ENCODE peak calls at places on chromosomes 1 and 21, in five cellular contexts. One of them, this sample, is unnamed.

GRCh38 chr1:233289676-233290075 is 5.8 kb downstream of the PCNX2 start:
- DNase-seq in Peyer's patch: no peak
- DNase-seq in upper lobe of left lung: no peak
- DNase-seq in mucosa of descending colon: no peak
- DNase-seq in BE2C: no peak
- DNase-seq in this sample: no peak

GRCh38 chr1:36771222-36771621 is 263.1 kb downstream of the GRIK3 start:
- DNase-seq in Peyer's patch: no peak
- DNase-seq in mucosa of descending colon: no peak
- DNase-seq in upper lobe of left lung: no peak
- DNase-seq in BE2C: no peak
- DNase-seq in this sample: no peak

GRCh38 chr21:36297938-36298572 is 21.9 kb upstream of the MORC3 start:
- DNase-seq in mucosa of descending colon: peak; percentile 73
- DNase-seq in BE2C: no peak
- DNase-seq in Peyer's patch: peak; percentile 89
- DNase-seq in upper lobe of left lung: no peak
- DNase-seq in this sample: peak; percentile 84

GRCh38 chr1:184483101-184483813 is 96.4 kb downstream of the C1orf21 start:
- DNase-seq in upper lobe of left lung: no peak
- DNase-seq in Peyer's patch: no peak
- DNase-seq in mucosa of descending colon: no peak
- DNase-seq in BE2C: no peak
- DNase-seq in this sample: no peak

GRCh38 chr1:152533327-152533938 is 19.2 kb downstream of the CRCT1 start:
- DNase-seq in upper lobe of left lung: no peak
- DNase-seq in mucosa of descending colon: no peak
- DNase-seq in Peyer's patch: no peak
- DNase-seq in BE2C: peak; percentile 64
- DNase-seq in this sample: peak; percentile 52

GRCh38 chr1:205849619-205850355 is at the start of gene PM20D1:
- DNase-seq in Peyer's patch: peak; percentile 93
- DNase-seq in BE2C: peak; percentile 90
- DNase-seq in mucosa of descending colon: peak; percentile 81
- DNase-seq in upper lobe of left lung: peak; percentile 62
- DNase-seq in this sample: peak; percentile 71

GRCh38 chr1:59767119-59767518 is 47.6 kb upstream of the HOOK1 start:
- DNase-seq in Peyer's patch: no peak
- DNase-seq in BE2C: no peak
- DNase-seq in mucosa of descending colon: no peak
- DNase-seq in upper lobe of left lung: no peak
- DNase-seq in this sample: no peak

GRCh38 chr1:152777510-152778137 is 2.7 kb downstream of the LCE1F start:
- DNase-seq in Peyer's patch: no peak
- DNase-seq in mucosa of descending colon: no peak
- DNase-seq in upper lobe of left lung: no peak
- DNase-seq in BE2C: peak; percentile 47
- DNase-seq in this sample: no peak

GRCh38 chr1:94055459-94056122 is 65.4 kb downstream of the ABCA4 start:
- DNase-seq in upper lobe of left lung: no peak
- DNase-seq in Peyer's patch: no peak
- DNase-seq in BE2C: no peak
- DNase-seq in mucosa of descending colon: no peak
- DNase-seq in this sample: no peak

GRCh38 chr21:30101967-30102366 is 64.6 kb downstream of the CLDN17 start:
- DNase-seq in BE2C: no peak
- DNase-seq in upper lobe of left lung: no peak
- DNase-seq in Peyer's patch: no peak
- DNase-seq in mucosa of descending colon: no peak
- DNase-seq in this sample: no peak

GRCh38 chr1:57204942-57205787 is 218.7 kb downstream of the DAB1 start:
- DNase-seq in mucosa of descending colon: no peak
- DNase-seq in Peyer's patch: no peak
- DNase-seq in upper lobe of left lung: no peak
- DNase-seq in BE2C: no peak
- DNase-seq in this sample: no peak

GRCh38 chr1:183467687-183468086 is 4.6 kb upstream of the SMG7 start:
- DNase-seq in upper lobe of left lung: no peak
- DNase-seq in BE2C: no peak
- DNase-seq in Peyer's patch: no peak
- DNase-seq in mucosa of descending colon: no peak
- DNase-seq in this sample: peak; percentile 72

GRCh38 chr1:206842851-206843250 is 22.6 kb upstream of the IL20 start:
- DNase-seq in Peyer's patch: no peak
- DNase-seq in upper lobe of left lung: no peak
- DNase-seq in mucosa of descending colon: no peak
- DNase-seq in BE2C: no peak
- DNase-seq in this sample: no peak

GRCh38 chr1:30039354-30040080 is 683.9 kb downstream of the MATN1 start:
- DNase-seq in BE2C: no peak
- DNase-seq in mucosa of descending colon: no peak
- DNase-seq in upper lobe of left lung: no peak
- DNase-seq in Peyer's patch: no peak
- DNase-seq in this sample: no peak

GRCh38 chr21:18603246-18603645 is 199.7 kb upstream of the TMPRSS15 start:
- DNase-seq in BE2C: no peak
- DNase-seq in upper lobe of left lung: no peak
- DNase-seq in mucosa of descending colon: no peak
- DNase-seq in Peyer's patch: no peak
- DNase-seq in this sample: no peak

DNA sequence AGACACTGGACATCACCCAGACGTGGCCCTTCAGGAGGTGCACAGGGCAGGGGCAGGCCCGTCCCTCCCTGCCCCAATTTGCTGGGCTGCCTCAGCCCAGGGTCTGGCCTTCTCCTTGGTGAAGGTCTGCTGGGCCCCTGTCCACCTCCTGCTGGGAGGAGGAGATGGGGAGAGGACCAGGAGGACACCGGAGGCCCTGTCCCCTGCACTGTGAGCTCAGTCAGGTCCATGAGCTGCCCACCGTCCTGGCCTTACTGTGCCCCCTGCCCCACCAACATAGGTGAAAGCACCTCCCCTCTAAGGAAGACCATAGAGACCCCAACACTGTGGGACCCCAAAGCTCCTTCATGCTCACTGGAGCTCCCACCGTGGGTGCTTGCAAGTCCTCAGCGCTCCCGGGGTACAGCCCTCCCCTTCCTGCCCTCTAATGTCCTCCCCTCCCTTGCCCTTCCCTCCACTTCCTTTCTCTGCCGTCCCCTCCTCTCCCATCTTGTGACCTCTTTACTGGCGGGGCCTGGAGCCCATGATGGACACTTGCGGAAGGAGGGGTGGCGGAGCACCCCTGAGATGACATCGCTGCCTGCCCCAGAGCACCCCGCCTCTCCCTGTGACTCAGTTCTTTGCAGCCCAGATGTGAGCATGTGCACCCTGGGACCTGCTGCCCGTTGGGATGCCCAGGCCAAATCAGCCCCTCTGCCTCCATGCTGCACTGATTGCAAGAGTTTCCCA is 4.6 kb downstream of the LRRC3 start:
- DNase-seq in BE2C: no peak
- DNase-seq in mucosa of descending colon: peak; percentile 43
- DNase-seq in upper lobe of left lung: peak; percentile 46
- DNase-seq in Peyer's patch: no peak
- DNase-seq in this sample: no peak
- H3K4me1 ChIP-seq in BE2C: no peaks in the 10 kb centered on the region
- H3K4me1 ChIP-seq in mucosa of descending colon: peaks cover 6% of the 10 kb centered on the region
- H3K4me1 ChIP-seq in upper lobe of left lung: peaks cover 18% of the 10 kb centered on the region
- H3K4me1 ChIP-seq in Peyer's patch: peaks cover 11% of the 10 kb centered on the region
- H3K4me1 ChIP-seq in this sample: no peaks in the 10 kb centered on the region

GRCh38 chr21:44998086-44998620 is 58.3 kb downstream of the SLX9 start:
- DNase-seq in BE2C: no peak
- DNase-seq in Peyer's patch: no peak
- DNase-seq in mucosa of descending colon: peak; percentile 18
- DNase-seq in upper lobe of left lung: peak; percentile 47
- DNase-seq in this sample: no peak

GRCh38 chr21:44998621-44999427 is 59.0 kb downstream of the SLX9 start:
- DNase-seq in Peyer's patch: no peak
- DNase-seq in mucosa of descending colon: peak; percentile 29
- DNase-seq in BE2C: peak; percentile 9
- DNase-seq in upper lobe of left lung: peak; percentile 78
- DNase-seq in this sample: no peak

GRCh38 chr21:44996501-44996921 is 56.7 kb downstream of the SLX9 start:
- DNase-seq in BE2C: peak; percentile 8
- DNase-seq in Peyer's patch: no peak
- DNase-seq in mucosa of descending colon: peak; percentile 29
- DNase-seq in upper lobe of left lung: peak; percentile 48
- DNase-seq in this sample: no peak

GRCh38 chr21:44996096-44996495 is 56.3 kb downstream of the SLX9 start:
- DNase-seq in mucosa of descending colon: peak; percentile 25
- DNase-seq in upper lobe of left lung: peak; percentile 52
- DNase-seq in BE2C: peak; percentile 8
- DNase-seq in Peyer's patch: no peak
- DNase-seq in this sample: no peak

DNA sequence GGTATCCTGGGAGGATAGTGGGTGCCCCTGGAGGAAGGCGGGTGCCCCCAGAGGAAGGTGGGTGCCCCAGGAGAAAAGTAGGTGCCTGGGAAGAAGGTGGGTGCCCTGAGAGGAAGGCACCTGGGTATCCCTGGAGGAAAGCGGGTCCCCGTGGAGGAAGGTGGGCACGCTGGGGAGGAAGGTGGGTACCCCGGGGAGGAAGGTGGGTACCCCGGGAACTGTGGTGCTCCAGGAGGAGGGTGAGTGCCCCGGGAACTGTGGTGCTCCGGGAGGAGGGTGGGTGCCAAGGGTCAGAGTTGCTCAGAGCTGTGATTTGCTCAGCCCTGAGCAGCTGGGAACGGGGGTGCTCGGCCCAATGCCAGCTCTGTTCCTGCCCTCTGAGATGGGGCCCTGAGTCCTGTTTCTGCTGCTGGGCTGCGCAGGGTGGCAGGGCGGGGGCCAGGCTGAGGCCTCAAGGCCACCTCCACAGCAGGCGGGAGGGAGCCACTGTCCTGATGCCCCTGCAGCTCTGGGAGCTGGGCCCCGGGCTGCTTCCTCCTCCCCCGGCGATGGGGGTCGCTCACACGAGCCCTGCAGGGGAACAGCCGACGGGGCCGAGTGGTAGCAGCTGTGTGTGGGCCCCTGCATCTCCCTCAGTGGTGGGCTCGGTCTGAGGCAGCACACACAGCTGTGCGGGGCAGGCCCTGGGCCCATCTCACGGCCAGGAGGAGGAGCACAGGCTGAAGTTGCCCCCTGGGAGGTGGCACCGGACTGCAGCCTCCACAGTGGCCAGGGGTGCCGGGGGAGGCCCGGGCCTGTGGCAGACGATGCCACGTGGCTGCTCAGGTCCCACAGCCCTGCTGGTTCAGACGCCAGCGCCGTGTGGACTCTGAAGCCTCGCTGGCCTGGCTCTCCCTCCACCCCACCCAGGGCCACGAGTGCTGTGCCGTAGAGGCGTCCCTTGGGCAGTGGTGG is 57.4 kb downstream of the SLX9 start:
- DNase-seq in BE2C: peak; percentile 13
- DNase-seq in upper lobe of left lung: peak; percentile 81
- DNase-seq in Peyer's patch: no peak
- DNase-seq in mucosa of descending colon: peak; percentile 34
- DNase-seq in this sample: no peak
- TF ChIP-seq CTCF in BE2C: no peak
- TF ChIP-seq CTCF in upper lobe of left lung: no peak
- TF ChIP-seq CTCF in Peyer's patch: no peak
- TF ChIP-seq CTCF in mucosa of descending colon: no peak
- TF ChIP-seq CTCF in this sample: no peak

DNA sequence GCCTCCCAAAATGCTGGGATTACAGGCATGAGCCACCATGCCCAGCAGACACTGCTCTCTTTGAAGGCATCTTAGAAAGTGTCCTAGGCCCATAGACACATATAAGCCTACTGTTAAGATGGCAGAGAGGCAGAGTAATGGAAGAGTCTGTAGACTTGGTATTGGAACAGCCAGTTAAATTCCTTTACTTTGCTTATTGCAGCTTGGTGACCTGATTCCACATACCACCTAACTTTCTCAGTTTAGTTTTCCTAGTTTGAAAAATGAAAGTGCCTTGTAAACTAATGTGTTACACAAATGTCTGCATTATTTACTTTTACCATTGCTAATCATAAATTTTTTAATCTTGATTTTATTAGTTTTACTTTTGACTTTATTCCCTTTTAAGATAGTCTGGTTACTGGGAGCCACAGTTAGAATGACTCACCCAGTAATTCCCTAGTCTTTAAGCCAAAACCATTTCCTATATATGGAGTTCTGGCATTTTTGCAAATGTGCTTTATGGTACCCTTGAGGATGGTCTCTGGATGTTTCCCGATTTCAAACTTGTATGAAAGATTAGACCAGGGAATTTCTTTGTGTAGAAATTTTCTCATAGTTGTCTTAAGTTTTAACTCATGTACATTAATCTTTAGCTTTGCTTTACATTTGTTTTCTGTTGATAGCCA is 6.4 kb downstream of the SMAP2 start:
- DNase-seq in upper lobe of left lung: no peak
- DNase-seq in Peyer's patch: no peak
- DNase-seq in BE2C: no peak
- DNase-seq in mucosa of descending colon: no peak
- DNase-seq in this sample: no peak
- H3K4me1 ChIP-seq in upper lobe of left lung: peaks cover 58% of the 10 kb centered on the region
- H3K4me1 ChIP-seq in Peyer's patch: peaks cover 6% of the 10 kb centered on the region
- H3K4me1 ChIP-seq in BE2C: peaks cover 6% of the 10 kb centered on the region
- H3K4me1 ChIP-seq in mucosa of descending colon: peaks cover 22% of the 10 kb centered on the region
- H3K4me1 ChIP-seq in this sample: peaks cover 19% of the 10 kb centered on the region

GRCh38 chr1:223628233-223628632 is 37.3 kb downstream of the CAPN8 start:
- DNase-seq in Peyer's patch: no peak
- DNase-seq in upper lobe of left lung: no peak
- DNase-seq in mucosa of descending colon: no peak
- DNase-seq in BE2C: peak; percentile 72
- DNase-seq in this sample: no peak
- TF ChIP-seq CTCF in Peyer's patch: peak; percentile 53
- TF ChIP-seq CTCF in upper lobe of left lung: peak; percentile 46
- TF ChIP-seq CTCF in mucosa of descending colon: peak; percentile 40
- TF ChIP-seq CTCF in BE2C: peak; percentile 84
- TF ChIP-seq CTCF in this sample: peak; percentile 65

DNA sequence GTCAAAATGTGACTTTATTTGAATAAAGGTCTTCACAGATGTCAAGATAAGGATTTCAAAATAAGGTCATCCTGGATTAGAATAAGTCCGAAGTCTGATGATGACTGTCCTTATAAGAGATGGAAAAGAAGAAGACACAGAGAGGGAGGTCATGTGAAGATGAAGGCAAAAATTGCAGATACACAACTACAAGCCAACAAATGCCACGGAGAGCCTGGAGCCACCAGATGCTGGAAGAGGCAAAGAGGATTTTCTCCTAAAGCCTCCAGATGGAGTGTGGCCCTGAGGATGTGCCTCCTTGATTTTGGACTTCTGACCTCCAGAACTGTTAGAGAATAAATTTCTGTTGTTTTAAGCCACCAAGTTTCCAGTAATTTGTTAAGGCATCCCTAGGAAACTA is 31.2 kb downstream of the SLAMF1 start:
- DNase-seq in mucosa of descending colon: no peak
- DNase-seq in Peyer's patch: no peak
- DNase-seq in upper lobe of left lung: no peak
- DNase-seq in BE2C: no peak
- DNase-seq in this sample: no peak
- H3K4me1 ChIP-seq in mucosa of descending colon: no peaks in the 10 kb centered on the region
- H3K4me1 ChIP-seq in Peyer's patch: no peaks in the 10 kb centered on the region
- H3K4me1 ChIP-seq in upper lobe of left lung: no peaks in the 10 kb centered on the region
- H3K4me1 ChIP-seq in BE2C: no peaks in the 10 kb centered on the region
- H3K4me1 ChIP-seq in this sample: no peaks in the 10 kb centered on the region

GRCh38 chr1:38891753-38892152 is 10.4 kb upstream of the GJA9 start:
- DNase-seq in Peyer's patch: no peak
- DNase-seq in BE2C: no peak
- DNase-seq in upper lobe of left lung: no peak
- DNase-seq in mucosa of descending colon: no peak
- DNase-seq in this sample: no peak
- TF ChIP-seq CTCF in Peyer's patch: no peak
- TF ChIP-seq CTCF in BE2C: peak; percentile 6
- TF ChIP-seq CTCF in upper lobe of left lung: no peak
- TF ChIP-seq CTCF in mucosa of descending colon: no peak
- TF ChIP-seq CTCF in this sample: peak; percentile 33

This sample was measured in foreskin keratinocyte.